ENCODE peak calls at places on chromosomes 2 and 18, in six cellular contexts. E, I, Q, W, S and V are unnamed samples.

GRCh38 chr18:48222118-48222517 is 187.1 kb downstream of the ZBTB7C start:
- DNase-seq in E (no peak), Q (peak; percentile 52), W (no peak), I (peak; percentile 40), S (no peak), V (no peak)

GRCh38 chr2:226114436-226114835 is 685.2 kb downstream of the IRS1 start:
- DNase-seq in E (no peak), S (no peak), I (no peak), W (no peak), Q (no peak), V (no peak)

GRCh38 chr2:64586883-64587481 is 62.9 kb downstream of the AFTPH start:
- DNase-seq in Q (no peak), I (no peak), W (no peak), S (no peak), E (peak; percentile 73), V (no peak)

GRCh38 chr18:34871435-34871834 is 161.3 kb downstream of the DTNA start:
- DNase-seq in I (no peak), S (no peak), Q (no peak), E (no peak), W (no peak), V (no peak)

GRCh38 chr2:31319391-31320175 is 85.6 kb downstream of the EHD3 start:
- DNase-seq in I (no peak), S (peak; percentile 70), Q (no peak), W (no peak), E (no peak), V (no peak)

GRCh38 chr2:189555243-189555642 is 25.3 kb downstream of the SLC40A1 start:
- DNase-seq in Q (no peak), I (no peak), W (no peak), E (no peak), S (no peak), V (no peak)

GRCh38 chr18:10424576-10425314 is 29.7 kb upstream of the APCDD1 start:
- DNase-seq in E (no peak), W (no peak), Q (no peak), S (no peak), I (no peak), V (no peak)

GRCh38 chr2:5915926-5916325 is 223.7 kb downstream of the SOX11 start:
- DNase-seq in I (no peak), E (peak; percentile 75), Q (peak; percentile 67), S (no peak), W (no peak), V (peak; percentile 37)

GRCh38 chr2:216837740-216838139 is 22.1 kb downstream of the TNP1 start:
- DNase-seq in W (no peak), E (no peak), I (no peak), Q (no peak), S (no peak), V (no peak)

GRCh38 chr2:23420840-23421476 is 36.0 kb downstream of the KLHL29 start:
- DNase-seq in W (no peak), Q (no peak), E (no peak), I (peak; percentile 43), S (no peak), V (no peak)

GRCh38 chr2:186919272-186919671 is 70.3 kb upstream of the ZSWIM2 start:
- DNase-seq in W (no peak), E (no peak), I (no peak), Q (no peak), S (no peak), V (no peak)

DNA sequence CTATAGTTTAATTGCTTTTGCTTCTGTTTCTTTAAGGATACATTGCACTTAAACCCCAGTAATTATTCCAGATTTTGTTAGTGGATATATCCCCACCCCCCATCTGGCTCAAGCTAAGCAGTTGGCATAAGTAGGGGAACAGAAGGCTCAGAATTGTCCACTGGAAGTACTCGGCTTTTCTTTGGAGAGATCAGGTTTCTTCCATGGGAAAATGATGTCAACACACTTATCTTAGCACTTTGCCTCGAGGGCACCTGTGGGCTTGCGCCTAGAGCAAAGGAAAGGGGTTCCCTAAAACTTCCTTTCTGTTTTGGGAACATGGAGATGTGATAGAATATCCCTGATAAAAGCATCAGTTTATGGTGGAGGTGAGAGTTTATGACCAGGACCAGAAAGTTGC is 130.6 kb downstream of the FMNL2 start:
- DNase-seq in S (no peak), W (no peak), E (no peak), Q (no peak), I (no peak), V (no peak)
- H3K4me1 ChIP-seq in S (peaks cover 39% of the 10 kb centered on the region), W (peaks cover 35% of the 10 kb centered on the region), E (peaks cover 67% of the 10 kb centered on the region), Q (peaks cover 62% of the 10 kb centered on the region), I (peaks cover 26% of the 10 kb centered on the region), V (peaks cover 41% of the 10 kb centered on the region)

DNA sequence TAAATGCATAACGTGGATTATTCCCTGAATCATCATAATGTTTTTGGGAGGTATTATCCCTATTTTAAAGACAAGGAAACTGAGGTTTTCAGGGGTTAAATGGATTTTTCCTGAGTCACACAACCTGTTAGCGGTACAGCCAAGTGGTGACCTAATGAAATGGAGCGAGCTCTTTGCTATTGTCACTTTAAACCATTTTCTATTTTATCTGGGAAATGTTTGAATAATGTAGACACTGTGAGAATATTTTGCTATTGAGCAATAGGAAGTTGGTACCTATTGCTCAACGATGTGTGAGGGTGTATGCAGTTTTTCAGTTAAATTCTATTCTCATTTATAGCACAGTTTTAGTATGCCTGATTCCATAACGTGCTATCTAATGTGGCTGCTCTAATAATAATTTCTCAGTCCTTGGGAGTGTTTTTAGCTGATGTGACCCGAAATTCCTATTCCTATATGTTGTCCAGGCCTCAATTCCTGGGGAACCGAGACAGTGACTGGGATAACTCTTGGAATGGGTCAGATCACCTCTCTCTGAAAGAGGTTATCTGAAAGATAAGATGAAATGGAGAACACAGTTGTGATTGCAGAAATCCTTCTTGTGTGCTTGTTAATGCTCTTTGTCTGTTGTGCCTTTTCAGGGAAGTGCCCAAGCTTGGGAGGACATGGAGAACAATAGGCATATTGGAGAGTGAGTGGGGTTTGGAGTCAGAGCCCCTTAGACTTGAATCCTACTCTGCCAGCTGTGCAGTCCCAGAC is 38.4 kb downstream of the ABCB11 start:
- DNase-seq in Q (no peak), W (no peak), S (no peak), I (no peak), E (no peak), V (no peak)
- H3K27ac ChIP-seq in Q (no peak overlapping the region), W (peak overlapping the region; percentile 5), S (no peak overlapping the region), I (no peak overlapping the region), E (no peak overlapping the region), V (no peak overlapping the region)

GRCh38 chr2:103401621-103402020 is 639.8 kb downstream of the TMEM182 start:
- DNase-seq in I (peak; percentile 6), E (peak; percentile 94), W (no peak), Q (no peak), S (no peak), V (no peak)
- TF ChIP-seq POLR2AphosphoS5 in I (no peak), E (peak; percentile 33), W (no peak), Q (no peak), S (no peak), V (no peak)

GRCh38 chr18:55585586-55586521 is 2.1 kb downstream of the TCF4 start:
- DNase-seq in W (no peak), I (no peak), E (peak; percentile 25), S (no peak), Q (no peak), V (no peak)
- H3K4me1 ChIP-seq in W (peaks cover 45% of the 10 kb centered on the region), I (peaks cover 33% of the 10 kb centered on the region), E (peaks cover 32% of the 10 kb centered on the region), S (peaks cover 38% of the 10 kb centered on the region), Q (peaks cover 8% of the 10 kb centered on the region), V (peaks cover 6% of the 10 kb centered on the region)

DNA sequence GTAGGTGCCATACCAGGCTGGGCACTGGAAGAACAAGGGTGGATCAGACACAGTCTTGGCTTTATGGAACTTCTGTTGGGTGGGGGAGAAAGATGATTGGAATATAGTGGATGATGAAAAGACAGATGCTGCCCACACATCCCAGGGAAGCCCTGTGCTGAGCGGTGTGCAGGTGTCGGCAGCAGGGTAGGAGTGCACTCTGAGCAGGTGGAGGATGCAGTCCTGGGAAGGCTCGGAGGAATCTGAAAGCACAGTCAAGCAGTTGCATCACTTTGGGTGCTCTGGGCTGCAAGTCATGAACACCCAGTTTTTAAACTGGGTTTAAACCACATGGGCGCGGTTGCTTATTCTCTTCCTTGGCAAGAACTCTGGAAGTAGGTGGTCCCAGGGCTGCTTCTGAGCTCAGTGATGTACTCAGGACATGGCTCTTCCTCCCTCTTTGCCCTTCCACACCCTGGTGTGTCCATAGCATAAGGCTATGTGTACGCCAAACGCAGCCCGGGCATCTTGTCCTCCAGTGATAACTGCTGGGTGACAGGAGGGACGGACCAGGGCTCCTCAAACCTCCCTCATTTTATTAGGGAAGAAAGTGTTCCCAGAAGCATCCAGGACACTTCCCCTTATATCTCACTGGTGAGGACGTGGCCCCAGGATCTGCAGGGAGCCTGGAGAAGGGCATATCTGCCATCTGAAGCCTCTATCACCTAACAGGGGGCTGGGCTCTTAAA is 84.0 kb downstream of the SH3RF3 start:
- DNase-seq in E (no peak), W (no peak), I (no peak), Q (no peak), S (peak; percentile 44), V (no peak)
- H3K27ac ChIP-seq in E (no peak overlapping the region), W (no peak overlapping the region), I (no peak overlapping the region), Q (no peak overlapping the region), S (no peak overlapping the region), V (peak overlapping the region; percentile 65)

GRCh38 chr2:184312970-184313369 is 285.4 kb upstream of the ZNF804A start:
- DNase-seq in I (no peak), E (no peak), W (no peak), Q (no peak), S (no peak), V (no peak)
- TF ChIP-seq POLR2AphosphoS5 in I (no peak), E (no peak), W (no peak), Q (no peak), S (no peak), V (no peak)

DNA sequence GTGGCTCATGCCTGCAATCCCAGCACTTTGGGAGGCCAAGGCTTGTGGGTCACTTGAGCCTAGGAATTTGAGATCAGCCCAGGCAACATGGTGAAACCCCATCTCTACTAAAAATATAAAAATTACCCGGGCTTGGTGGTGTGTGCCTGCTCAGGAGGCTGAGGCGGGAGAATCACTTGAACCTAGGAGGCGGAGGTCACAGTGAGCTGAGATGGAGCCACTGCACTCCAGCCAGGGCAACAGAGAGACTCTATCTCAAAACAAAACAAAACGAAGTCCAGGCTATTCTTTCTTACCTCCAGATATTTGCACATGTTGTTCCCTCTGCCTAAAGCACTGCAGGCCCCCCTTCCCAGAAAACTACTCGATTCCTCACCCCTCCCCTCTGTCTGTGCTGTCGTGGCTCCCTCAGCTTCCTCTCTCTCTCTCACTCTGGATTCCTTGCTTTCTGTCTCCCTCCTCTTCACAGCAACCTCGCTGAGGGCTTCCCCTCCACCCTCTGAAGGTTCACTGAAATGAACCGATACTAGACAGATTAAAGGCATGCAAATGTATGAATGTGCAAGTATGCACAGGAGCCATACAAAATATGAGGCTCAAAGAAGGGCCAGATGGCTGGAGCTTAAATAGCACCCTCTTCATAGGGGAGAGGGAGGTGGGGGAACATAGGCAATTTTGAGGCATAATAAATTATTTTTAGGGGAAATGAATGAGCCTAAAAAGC is 18.5 kb downstream of the TMEM177 start:
- DNase-seq in W (no peak), E (no peak), S (no peak), Q (no peak), I (no peak), V (no peak)
- H3K4me1 ChIP-seq in W (peaks cover 11% of the 10 kb centered on the region), E (peaks cover 59% of the 10 kb centered on the region), S (peaks cover 16% of the 10 kb centered on the region), Q (peaks cover 16% of the 10 kb centered on the region), I (peaks cover 9% of the 10 kb centered on the region), V (peaks cover 18% of the 10 kb centered on the region)